ENCODE peak calls at places on chromosome X, in ten cellular contexts. V is DMS79; X is stimulated activated CD8-positive, alpha-beta memory T cell treated with anti-CD3 and anti-CD28 coated beads, Interleukin-4, amount 100 ng/mL, for 4 hours; L is neural progenitor cell; M is esophagus muscularis mucosa; J is stimulated activated effector memory CD8-positive, alpha-beta T cell treated with anti-CD3 and anti-CD28 coated beads, Interleukin-12 subunit alpha, Interleukin-12 subunit beta, amount 100 ng/mL, for 72 hours; R is right lobe of liver; C is HFFc6; A is activated CD8-positive, alpha-beta T cell treated with anti-CD3 and anti-CD28 coated beads, Interleukin-2, amount 10 ng/mL, durations not matched to agents 7 days and 5 days; G is cardiac septum. T is an unnamed sample.

GRCh38 chrX:72540318-72540717 is 32.3 kb downstream of the HDAC8 start:
- DNase-seq in G (no peak), L (no peak), R (no peak), A (no peak), V (no peak), X (no peak), C (peak), J (no peak), M (no peak), T (no peak)

GRCh38 chrX:144612076-144612475 is 635.2 kb upstream of the SPANXN1 start:
- DNase-seq in L (no peak), X (no peak), R (no peak), V (no peak), M (no peak), G (no peak), J (no peak), A (no peak), C (no peak), T (no peak)

GRCh38 chrX:110536788-110537187 is 178.1 kb downstream of the RTL9 start:
- DNase-seq in A (no peak), V (no peak), L (no peak), M (no peak), G (no peak), X (no peak), C (no peak), R (no peak), J (no peak), T (no peak)

GRCh38 chrX:21956783-21957182 is 16.3 kb downstream of the SMS start:
- DNase-seq in M (no peak), X (no peak), C (no peak), G (no peak), R (no peak), L (no peak), J (no peak), A (no peak), V (no peak), T (no peak)

GRCh38 chrX:33065415-33065814 is 145.9 kb downstream of the DMD start:
- DNase-seq in X (no peak), M (no peak), C (no peak), L (no peak), A (no peak), G (no peak), R (no peak), J (no peak), V (no peak), T (no peak)

GRCh38 chrX:1444896-1445480 is 7.7 kb downstream of the ASMTL start:
- DNase-seq in R (peak), C (no peak), X (no peak), L (no peak), A (peak), V (no peak), M (peak), J (no peak), G (peak), T (peak)

GRCh38 chrX:13024911-13025454 is 19.4 kb downstream of the FAM9C start:
- DNase-seq in J (no peak), V (no peak), L (no peak), R (no peak), X (no peak), M (no peak), G (no peak), C (no peak), A (no peak), T (no peak)

GRCh38 chrX:154750301-154751120 is at the start of gene GAB3:
- DNase-seq in C (no peak), G (peak), X (no peak), V (no peak), M (no peak), A (peak), J (no peak), L (peak), R (peak), T (peak)

GRCh38 chrX:103941201-103941975 is 21.0 kb upstream of the TMSB15B start:
- DNase-seq in J (no peak), G (no peak), L (peak), C (peak), R (no peak), X (no peak), V (no peak), A (no peak), M (no peak), T (no peak)

GRCh38 chrX:63350551-63350950 is 581 bp downstream of the SPIN4 start:
- DNase-seq in J (no peak), X (no peak), M (no peak), R (no peak), A (peak), C (no peak), L (peak), G (no peak), V (peak), T (peak)

T was measured in activated CD4-positive, alpha-beta memory T cell treated with anti-CD3 and anti-CD28 coated beads, Interleukin-2, amount 10 ng/mL, durations not matched to agents 7 days and 5 days.